ENCODE peak calls at places on chromosomes 4 and X, in ten cellular contexts. W is HepG2, F is endothelial cell of umbilical vein, I is HCT116, G is stomach, C is suprapubic skin, Q is H1, X is transverse colon, A is spleen, K is breast epithelium. V is an unnamed sample.
A peak's percentile ranks its signal among the peaks of the same experiment; 100 is the strongest.

GRCh38 chrX:11239230-11239629 is 54.0 kb upstream of the AMELX start:
- DNase-seq in G (no peak), A (no peak), F (no peak), X (no peak), K (no peak), Q (no peak), C (no peak), W (peak; percentile 0), I (no peak), V (no peak)

GRCh38 chrX:52923781-52924241 is 26.7 kb downstream of the FAM156B start:
- DNase-seq in C (no peak), X (peak; percentile 24), K (no peak), G (peak; percentile 44), I (no peak), Q (no peak), A (peak; percentile 70), F (peak; percentile 3), W (no peak), V (peak; percentile 70)

GRCh38 chr4:146124023-146124680 is 51.4 kb upstream of the LSM6 start:
- DNase-seq in K (no peak), I (no peak), W (no peak), X (no peak), F (no peak), A (no peak), C (no peak), Q (peak; percentile 60), G (no peak), V (no peak)

GRCh38 chrX:38987135-38987780 is 186.0 kb downstream of the MID1IP1 start:
- DNase-seq in K (no peak), A (no peak), G (no peak), C (no peak), W (no peak), I (no peak), F (no peak), X (peak; percentile 12), Q (no peak), V (no peak)

GRCh38 chr4:80125252-80126177 is 52.5 kb upstream of the ANTXR2 start:
- DNase-seq in A (no peak), G (no peak), K (no peak), F (peak; percentile 65), X (peak; percentile 8), C (no peak), W (no peak), I (peak; percentile 18), Q (no peak), V (no peak)

GRCh38 chr4:825969-826330 is at the start of gene CPLX1:
- DNase-seq in F (no peak), W (no peak), X (peak; percentile 35), G (peak; percentile 39), K (no peak), C (no peak), A (no peak), Q (peak; percentile 62), I (no peak), V (no peak)

GRCh38 chr4:39812500-39812899 is 114.6 kb downstream of the UBE2K start:
- DNase-seq in Q (no peak), F (no peak), I (no peak), X (no peak), C (no peak), A (no peak), W (no peak), K (no peak), G (no peak), V (no peak)

GRCh38 chr4:125244848-125245450 is 69.8 kb upstream of the FAT4 start:
- DNase-seq in X (no peak), W (no peak), F (peak; percentile 59), G (no peak), C (no peak), Q (no peak), A (no peak), I (no peak), K (no peak), V (no peak)

GRCh38 chr4:19832388-19832787 is 419.3 kb upstream of the SLIT2 start:
- DNase-seq in K (no peak), Q (no peak), W (no peak), F (no peak), G (no peak), C (no peak), I (no peak), X (no peak), A (no peak), V (no peak)

GRCh38 chr4:19835429-19835828 is 416.3 kb upstream of the SLIT2 start:
- DNase-seq in K (no peak), Q (no peak), X (no peak), G (no peak), C (no peak), A (no peak), W (no peak), F (no peak), I (no peak), V (no peak)

DNA sequence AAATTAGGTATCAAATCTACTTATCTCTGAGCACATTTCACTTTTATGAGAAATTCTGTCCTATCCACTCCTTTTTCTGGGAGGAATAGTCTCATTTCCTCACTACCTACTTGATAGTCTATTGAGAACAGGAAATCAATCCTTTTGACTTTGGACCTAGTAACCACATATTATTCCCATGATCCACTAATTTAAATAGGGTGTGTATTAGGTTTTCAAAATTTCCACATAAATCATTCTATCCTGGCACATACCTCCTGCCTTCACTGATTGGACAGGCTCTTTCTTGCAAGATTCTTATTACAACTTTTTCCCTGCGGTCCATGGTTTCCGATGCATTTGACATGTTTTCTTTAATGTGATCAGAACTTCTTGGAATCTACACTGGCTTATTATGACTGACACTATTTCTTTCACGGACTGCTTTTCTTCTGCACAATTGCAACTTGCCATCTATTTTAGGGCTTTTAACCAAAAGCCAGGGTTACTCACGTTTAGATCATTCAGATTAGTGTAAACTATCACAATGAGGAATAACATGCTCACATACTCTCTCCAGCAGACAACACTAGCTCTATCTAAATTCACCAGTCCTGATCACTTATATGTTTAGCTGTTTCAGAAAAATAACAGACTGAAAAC is 419.9 kb upstream of the SLIT2 start:
- DNase-seq in X (no peak), A (no peak), C (no peak), F (no peak), K (no peak), I (no peak), Q (no peak), G (no peak), W (no peak), V (no peak)
- H3K4me3 ChIP-seq in X (no peak overlapping the region), A (no peak overlapping the region), C (no peak overlapping the region), F (no peak overlapping the region), K (no peak overlapping the region), I (no peak overlapping the region), Q (no peak overlapping the region), G (no peak overlapping the region), W (no peak overlapping the region), V (no peak overlapping the region)

GRCh38 chr4:140862182-140862442 is 105.9 kb upstream of the TBC1D9 start:
- DNase-seq in C (no peak), F (no peak), W (no peak), K (no peak), G (no peak), A (no peak), X (no peak), Q (no peak), I (no peak), V (no peak)

GRCh38 chr4:140863187-140863586 is 107.0 kb upstream of the TBC1D9 start:
- DNase-seq in G (no peak), F (no peak), I (no peak), A (no peak), Q (no peak), X (no peak), K (no peak), W (no peak), C (no peak), V (no peak)

GRCh38 chr4:140858897-140859296 is 102.7 kb upstream of the TBC1D9 start:
- DNase-seq in X (no peak), A (no peak), F (no peak), I (no peak), W (no peak), K (peak; percentile 24), G (no peak), Q (no peak), C (no peak), V (no peak)

GRCh38 chr4:140865253-140865652 is 109.1 kb upstream of the TBC1D9 start:
- DNase-seq in Q (no peak), K (no peak), X (no peak), F (no peak), C (no peak), A (no peak), G (no peak), I (no peak), W (no peak), V (no peak)

DNA sequence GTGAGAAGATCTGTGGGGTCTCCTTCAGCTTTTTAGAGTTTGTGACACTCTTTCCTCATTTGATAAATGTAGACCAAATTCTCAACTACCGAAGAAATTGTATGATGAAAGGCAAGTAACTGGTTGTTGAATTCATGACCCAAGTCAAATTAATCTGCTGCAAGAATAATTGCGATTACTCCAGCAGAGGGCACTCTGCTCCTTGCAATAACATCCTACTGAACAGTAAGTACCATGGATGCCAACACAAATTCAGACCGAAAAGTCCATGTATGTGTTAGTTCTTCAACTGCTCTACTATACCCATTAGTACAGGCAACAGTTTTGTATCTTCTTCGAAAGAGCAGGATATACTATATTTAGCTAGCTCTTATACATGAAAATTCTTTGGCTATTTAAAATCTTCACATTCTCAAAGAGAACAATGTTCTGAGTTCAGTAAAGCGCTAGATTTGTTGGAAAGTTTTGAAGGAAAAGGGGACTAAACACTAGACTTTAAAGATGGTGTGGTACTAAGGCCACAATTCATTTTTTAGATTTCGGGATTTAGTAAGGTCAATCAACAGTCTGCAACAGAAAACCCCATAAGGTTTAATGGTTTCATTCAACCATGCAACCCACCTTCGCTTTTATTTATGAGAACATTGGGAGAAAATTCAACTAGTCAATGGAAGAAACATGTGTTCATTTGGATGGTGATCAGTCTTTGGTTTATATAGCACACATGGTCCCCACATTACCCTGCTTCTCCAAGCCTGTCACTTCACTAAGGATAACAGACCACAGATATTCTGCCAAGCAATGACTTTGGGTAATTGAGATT is 105.4 kb upstream of the TBC1D9 start:
- DNase-seq in Q (peak; percentile 58), A (no peak), G (peak; percentile 66), W (peak; percentile 60), F (peak; percentile 79), C (no peak), I (peak; percentile 74), K (peak; percentile 72), X (peak; percentile 60), V (peak; percentile 86)
- TF ChIP-seq POLR2A in Q (no peak), A (no peak), G (no peak), W (no peak), F (no peak), C (no peak), I (no peak), K (no peak), X (no peak), V (no peak)

GRCh38 chr4:30865676-30866075 is 145.5 kb downstream of the PCDH7 start:
- DNase-seq in G (no peak), A (no peak), I (no peak), F (no peak), W (no peak), X (no peak), K (no peak), Q (no peak), C (no peak), V (no peak)

GRCh38 chr4:30863031-30863430 is 142.9 kb downstream of the PCDH7 start:
- DNase-seq in X (no peak), Q (no peak), I (no peak), K (no peak), A (no peak), F (peak; percentile 80), G (no peak), C (no peak), W (no peak), V (no peak)

GRCh38 chr4:30856795-30857564 is 136.8 kb downstream of the PCDH7 start:
- DNase-seq in Q (no peak), X (no peak), G (no peak), A (no peak), W (no peak), I (no peak), C (no peak), K (no peak), F (no peak), V (no peak)

GRCh38 chr4:30862176-30862575 is 142.0 kb downstream of the PCDH7 start:
- DNase-seq in G (no peak), A (no peak), W (no peak), Q (no peak), X (no peak), F (no peak), C (no peak), I (no peak), K (no peak), V (no peak)

GRCh38 chr4:30860983-30861382 is 140.8 kb downstream of the PCDH7 start:
- DNase-seq in I (peak; percentile 93), F (no peak), C (no peak), X (no peak), K (no peak), G (no peak), W (no peak), Q (no peak), A (no peak), V (no peak)
- TF ChIP-seq POLR2AphosphoS5 in I (peak; percentile 75), F (no peak), C (no peak), X (no peak), K (no peak), G (no peak), W (no peak), Q (no peak), A (no peak), V (no peak)

DNA sequence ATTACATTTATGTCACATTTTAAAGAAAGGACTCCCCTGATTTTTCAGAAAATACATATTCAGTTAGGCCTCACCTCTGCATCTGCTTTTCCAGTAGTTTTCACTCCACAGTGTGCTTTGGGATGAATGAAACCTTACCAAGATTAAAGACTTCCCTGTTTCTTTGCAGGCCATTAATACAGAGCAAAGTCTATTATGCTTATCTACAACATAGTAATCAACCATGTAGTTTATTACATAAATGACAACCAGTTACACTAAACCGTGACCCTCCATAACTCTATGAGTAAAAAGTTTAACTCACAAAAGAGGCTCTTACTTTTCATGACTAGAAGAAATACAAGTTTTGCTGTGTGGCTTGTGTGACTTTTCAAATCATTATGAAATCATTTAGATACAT is 2.4 kb downstream of the LRRC66 start:
- DNase-seq in F (no peak), Q (no peak), W (no peak), A (no peak), C (no peak), I (no peak), X (no peak), G (no peak), K (no peak), V (no peak)
- H3K4me3 ChIP-seq in F (no peak overlapping the region), Q (no peak overlapping the region), W (no peak overlapping the region), A (no peak overlapping the region), C (no peak overlapping the region), I (no peak overlapping the region), X (no peak overlapping the region), G (no peak overlapping the region), K (no peak overlapping the region), V (no peak overlapping the region)